ENCODE peak calls at places on chromosome 15, in six cellular contexts. One of them, this sample, is unnamed.
A peak's percentile ranks its signal among the peaks of the same experiment; 100 is the strongest.

GRCh38 chr15:67850995-67851535 is 11.2 kb upstream of the RNU6-1 start:
- DNase-seq in lower lobe of right lung: peak; percentile 66
- DNase-seq in psoas muscle: no peak
- DNase-seq in A549: no peak
- DNase-seq in mesendoderm: no peak
- DNase-seq in PC-3: peak; percentile 45
- DNase-seq in this sample: no peak

GRCh38 chr15:57111002-57111401 is 192.6 kb downstream of the TCF12 start:
- DNase-seq in mesendoderm: peak; percentile 35
- DNase-seq in PC-3: no peak
- DNase-seq in A549: no peak
- DNase-seq in lower lobe of right lung: no peak
- DNase-seq in psoas muscle: no peak
- DNase-seq in this sample: no peak

GRCh38 chr15:31499236-31499952 is 172.8 kb downstream of the KLF13 start:
- DNase-seq in mesendoderm: no peak
- DNase-seq in lower lobe of right lung: no peak
- DNase-seq in PC-3: no peak
- DNase-seq in psoas muscle: no peak
- DNase-seq in A549: no peak
- DNase-seq in this sample: no peak

GRCh38 chr15:92665100-92665555 is 9.6 kb upstream of the FAM174B start:
- DNase-seq in mesendoderm: peak; percentile 49
- DNase-seq in lower lobe of right lung: no peak
- DNase-seq in A549: no peak
- DNase-seq in psoas muscle: no peak
- DNase-seq in PC-3: no peak
- DNase-seq in this sample: no peak

GRCh38 chr15:52567886-52568568 is 803 bp downstream of the ARPP19 start:
- DNase-seq in A549: peak; percentile 63
- DNase-seq in PC-3: peak; percentile 53
- DNase-seq in psoas muscle: no peak
- DNase-seq in mesendoderm: no peak
- DNase-seq in lower lobe of right lung: peak; percentile 53
- DNase-seq in this sample: peak; percentile 62

GRCh38 chr15:53072077-53072476 is 281.9 kb upstream of the ONECUT1 start:
- DNase-seq in PC-3: peak; percentile 92
- DNase-seq in A549: peak; percentile 88
- DNase-seq in mesendoderm: peak; percentile 92
- DNase-seq in psoas muscle: peak; percentile 16
- DNase-seq in lower lobe of right lung: no peak
- DNase-seq in this sample: peak; percentile 95

GRCh38 chr15:86231864-86232801 is 152.5 kb downstream of the AGBL1 start:
- DNase-seq in psoas muscle: peak; percentile 15
- DNase-seq in lower lobe of right lung: no peak
- DNase-seq in mesendoderm: peak; percentile 75
- DNase-seq in PC-3: peak; percentile 45
- DNase-seq in A549: peak; percentile 36
- DNase-seq in this sample: peak; percentile 25

GRCh38 chr15:90598053-90598577 is 68.4 kb downstream of the CRTC3 start:
- DNase-seq in A549: peak; percentile 56
- DNase-seq in psoas muscle: peak; percentile 44
- DNase-seq in mesendoderm: peak; percentile 65
- DNase-seq in PC-3: no peak
- DNase-seq in lower lobe of right lung: peak; percentile 70
- DNase-seq in this sample: no peak

GRCh38 chr15:75864213-75865059 is 21.2 kb downstream of the UBE2Q2 start:
- DNase-seq in psoas muscle: no peak
- DNase-seq in PC-3: no peak
- DNase-seq in A549: no peak
- DNase-seq in mesendoderm: no peak
- DNase-seq in lower lobe of right lung: no peak
- DNase-seq in this sample: no peak

GRCh38 chr15:67931861-67932260 is 92.0 kb upstream of the RNU6-1 start:
- DNase-seq in A549: peak; percentile 57
- DNase-seq in mesendoderm: no peak
- DNase-seq in lower lobe of right lung: no peak
- DNase-seq in PC-3: peak; percentile 12
- DNase-seq in psoas muscle: no peak
- DNase-seq in this sample: no peak

GRCh38 chr15:72154316-72154715 is 36.1 kb downstream of the SENP8 start:
- DNase-seq in lower lobe of right lung: no peak
- DNase-seq in mesendoderm: no peak
- DNase-seq in psoas muscle: no peak
- DNase-seq in A549: no peak
- DNase-seq in PC-3: no peak
- DNase-seq in this sample: no peak

GRCh38 chr15:40338921-40339620 is 1.7 kb downstream of the CCDC9B start:
- DNase-seq in PC-3: peak; percentile 99
- DNase-seq in A549: peak; percentile 73
- DNase-seq in mesendoderm: peak; percentile 73
- DNase-seq in lower lobe of right lung: no peak
- DNase-seq in psoas muscle: peak; percentile 65
- DNase-seq in this sample: peak; percentile 79

GRCh38 chr15:79310612-79310984 is 314 bp upstream of the TMED3 start:
- DNase-seq in PC-3: peak; percentile 34
- DNase-seq in mesendoderm: peak; percentile 83
- DNase-seq in A549: peak; percentile 51
- DNase-seq in lower lobe of right lung: no peak
- DNase-seq in psoas muscle: no peak
- DNase-seq in this sample: no peak

GRCh38 chr15:77907824-77908751 is 169.4 kb downstream of the TBC1D2B start:
- DNase-seq in PC-3: peak; percentile 60
- DNase-seq in mesendoderm: peak; percentile 14
- DNase-seq in A549: no peak
- DNase-seq in psoas muscle: no peak
- DNase-seq in lower lobe of right lung: no peak
- DNase-seq in this sample: peak; percentile 66

GRCh38 chr15:78347586-78348543 is 7.7 kb downstream of the CRABP1 start:
- DNase-seq in A549: no peak
- DNase-seq in PC-3: peak; percentile 56
- DNase-seq in lower lobe of right lung: no peak
- DNase-seq in psoas muscle: no peak
- DNase-seq in mesendoderm: peak; percentile 86
- DNase-seq in this sample: no peak

GRCh38 chr15:56798639-56799038 is 65.3 kb upstream of the ZNF280D start:
- DNase-seq in A549: no peak
- DNase-seq in psoas muscle: peak; percentile 20
- DNase-seq in lower lobe of right lung: no peak
- DNase-seq in mesendoderm: no peak
- DNase-seq in PC-3: no peak
- DNase-seq in this sample: no peak

GRCh38 chr15:73053398-73053723 is 1.1 kb downstream of the NEO1 start:
- DNase-seq in psoas muscle: no peak
- DNase-seq in mesendoderm: no peak
- DNase-seq in lower lobe of right lung: no peak
- DNase-seq in PC-3: no peak
- DNase-seq in A549: no peak
- DNase-seq in this sample: no peak

GRCh38 chr15:31308185-31308639 is 18.4 kb upstream of the KLF13 start:
- DNase-seq in PC-3: no peak
- DNase-seq in mesendoderm: no peak
- DNase-seq in A549: no peak
- DNase-seq in psoas muscle: no peak
- DNase-seq in lower lobe of right lung: no peak
- DNase-seq in this sample: no peak

GRCh38 chr15:84816694-84817460 is at the start of gene ALPK3:
- DNase-seq in lower lobe of right lung: peak; percentile 70
- DNase-seq in psoas muscle: peak; percentile 83
- DNase-seq in mesendoderm: peak; percentile 83
- DNase-seq in A549: no peak
- DNase-seq in PC-3: no peak
- DNase-seq in this sample: peak; percentile 57

GRCh38 chr15:92624401-92624991 is 31.1 kb downstream of the FAM174B start:
- DNase-seq in mesendoderm: no peak
- DNase-seq in psoas muscle: peak; percentile 69
- DNase-seq in A549: no peak
- DNase-seq in PC-3: no peak
- DNase-seq in lower lobe of right lung: no peak
- DNase-seq in this sample: no peak

GRCh38 chr15:83516935-83517334 is 69.8 kb downstream of the SH3GL3 start:
- DNase-seq in psoas muscle: no peak
- DNase-seq in A549: no peak
- DNase-seq in mesendoderm: no peak
- DNase-seq in lower lobe of right lung: no peak
- DNase-seq in PC-3: peak; percentile 51
- DNase-seq in this sample: no peak

DNA sequence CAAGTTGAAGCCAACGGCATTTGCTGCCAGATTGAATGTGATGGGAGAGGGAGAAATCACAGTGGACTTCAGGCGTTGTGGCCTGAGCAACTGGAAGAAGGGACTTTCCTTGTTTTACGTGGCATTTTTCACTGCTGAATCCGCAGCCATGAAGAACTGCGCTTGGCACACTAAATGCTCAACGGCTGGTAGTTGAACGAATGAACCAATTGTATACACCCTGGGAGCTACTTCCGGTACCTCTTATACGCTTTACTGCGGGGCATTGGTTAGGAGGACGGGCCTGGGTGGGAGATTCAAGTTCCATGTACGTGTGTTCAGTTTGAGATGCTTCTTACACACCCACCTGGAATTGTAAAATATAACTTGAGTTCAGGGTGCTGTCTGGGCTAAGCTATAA is 5.2 kb downstream of the SYNM start:
- DNase-seq in A549: no peak
- DNase-seq in lower lobe of right lung: peak; percentile 4
- DNase-seq in psoas muscle: no peak
- DNase-seq in mesendoderm: no peak
- DNase-seq in PC-3: no peak
- DNase-seq in this sample: no peak
- H3K4me1 ChIP-seq in A549: peaks cover 20% of the 10 kb centered on the region
- H3K4me1 ChIP-seq in lower lobe of right lung: peaks cover 17% of the 10 kb centered on the region
- H3K4me1 ChIP-seq in psoas muscle: peaks cover 72% of the 10 kb centered on the region
- H3K4me1 ChIP-seq in mesendoderm: no peaks in the 10 kb centered on the region
- H3K4me1 ChIP-seq in PC-3: peaks cover 15% of the 10 kb centered on the region
- H3K4me1 ChIP-seq in this sample: no peaks in the 10 kb centered on the region

GRCh38 chr15:66711886-66712285 is 9.8 kb downstream of the SMAD6 start:
- DNase-seq in PC-3: no peak
- DNase-seq in lower lobe of right lung: no peak
- DNase-seq in A549: no peak
- DNase-seq in psoas muscle: no peak
- DNase-seq in mesendoderm: no peak
- DNase-seq in this sample: no peak
- H3K4me1 ChIP-seq in PC-3: no peaks in the 10 kb centered on the region
- H3K4me1 ChIP-seq in lower lobe of right lung: peaks cover 65% of the 10 kb centered on the region
- H3K4me1 ChIP-seq in A549: peaks cover 88% of the 10 kb centered on the region
- H3K4me1 ChIP-seq in psoas muscle: peaks cover 6% of the 10 kb centered on the region
- H3K4me1 ChIP-seq in mesendoderm: peaks cover 3% of the 10 kb centered on the region
- H3K4me1 ChIP-seq in this sample: peaks cover 25% of the 10 kb centered on the region

DNA sequence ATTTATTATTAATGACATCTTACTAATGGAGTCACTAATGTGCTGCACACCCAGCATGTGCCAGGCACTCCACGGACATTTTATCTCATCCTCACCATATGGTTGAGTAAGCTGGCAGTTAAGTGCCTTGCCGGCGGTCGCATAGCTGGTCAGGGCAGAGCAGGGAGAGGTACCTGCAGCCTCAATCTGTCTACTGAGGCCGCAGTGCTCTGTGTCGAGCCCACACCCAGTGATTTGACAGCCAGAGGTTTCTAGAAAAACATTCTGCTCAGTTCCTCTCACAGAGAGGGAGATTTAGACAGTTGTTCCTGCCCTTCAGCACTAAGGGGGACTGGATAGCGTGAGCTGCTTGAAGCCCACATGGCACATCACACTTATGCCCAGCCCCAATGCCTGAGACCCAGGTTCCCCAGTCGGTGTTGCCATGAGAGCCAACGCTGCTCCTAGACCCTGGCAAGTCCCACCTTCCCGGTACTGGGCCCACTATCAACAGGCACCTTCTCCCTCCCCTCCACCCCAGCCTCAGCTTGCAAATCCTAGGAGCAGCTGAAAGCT is 2.6 kb downstream of the LIPC start:
- DNase-seq in PC-3: no peak
- DNase-seq in lower lobe of right lung: no peak
- DNase-seq in mesendoderm: no peak
- DNase-seq in psoas muscle: no peak
- DNase-seq in A549: no peak
- DNase-seq in this sample: no peak
- H3K4me1 ChIP-seq in PC-3: no peaks in the 10 kb centered on the region
- H3K4me1 ChIP-seq in lower lobe of right lung: peaks cover 6% of the 10 kb centered on the region
- H3K4me1 ChIP-seq in mesendoderm: no peaks in the 10 kb centered on the region
- H3K4me1 ChIP-seq in psoas muscle: peaks cover 18% of the 10 kb centered on the region
- H3K4me1 ChIP-seq in A549: peaks cover 50% of the 10 kb centered on the region
- H3K4me1 ChIP-seq in this sample: peaks cover 9% of the 10 kb centered on the region

GRCh38 chr15:69855172-69855562 is 242.6 kb downstream of the TLE3 start:
- DNase-seq in lower lobe of right lung: no peak
- DNase-seq in A549: no peak
- DNase-seq in PC-3: no peak
- DNase-seq in mesendoderm: no peak
- DNase-seq in psoas muscle: no peak
- DNase-seq in this sample: no peak
- H3K4me1 ChIP-seq in lower lobe of right lung: no peaks in the 10 kb centered on the region
- H3K4me1 ChIP-seq in A549: peaks cover 5% of the 10 kb centered on the region
- H3K4me1 ChIP-seq in PC-3: peaks cover 31% of the 10 kb centered on the region
- H3K4me1 ChIP-seq in mesendoderm: peaks cover 18% of the 10 kb centered on the region
- H3K4me1 ChIP-seq in psoas muscle: peaks cover 7% of the 10 kb centered on the region
- H3K4me1 ChIP-seq in this sample: no peaks in the 10 kb centered on the region

DNA sequence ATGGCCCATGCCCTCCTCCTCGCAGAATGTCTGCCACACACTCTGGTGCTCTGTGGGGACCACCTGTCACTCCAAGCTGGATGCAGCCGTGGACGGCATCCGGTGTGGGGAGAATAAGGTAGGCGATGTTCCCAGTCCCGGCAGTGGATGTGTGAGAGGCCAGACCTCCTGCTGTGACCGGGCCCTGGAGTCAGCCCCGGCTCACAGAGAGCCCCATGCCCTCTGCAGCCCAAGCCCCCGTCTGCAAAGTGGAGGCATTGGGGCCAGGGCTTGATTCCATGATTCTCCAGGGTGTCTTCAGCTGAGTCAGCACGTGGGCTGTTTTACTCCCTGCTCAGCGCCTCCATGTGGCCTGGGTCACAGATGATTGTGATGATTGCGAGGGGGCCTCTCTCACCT is 32.2 kb downstream of the GOLGA6L10 start:
- DNase-seq in A549: no peak
- DNase-seq in lower lobe of right lung: no peak
- DNase-seq in mesendoderm: no peak
- DNase-seq in PC-3: no peak
- DNase-seq in psoas muscle: no peak
- DNase-seq in this sample: no peak
- H3K4me1 ChIP-seq in A549: no peaks in the 10 kb centered on the region
- H3K4me1 ChIP-seq in lower lobe of right lung: no peaks in the 10 kb centered on the region
- H3K4me1 ChIP-seq in mesendoderm: no peaks in the 10 kb centered on the region
- H3K4me1 ChIP-seq in PC-3: no peaks in the 10 kb centered on the region
- H3K4me1 ChIP-seq in psoas muscle: no peaks in the 10 kb centered on the region
- H3K4me1 ChIP-seq in this sample: no peaks in the 10 kb centered on the region